ENCODE peak calls at places on chromosomes 16 and 17, in ten cellular contexts. One of them, this sample, is unnamed.
A peak's percentile ranks its signal among the peaks of the same experiment; 100 is the strongest.

GRCh38 chr16:11224096-11224893 is 31.7 kb downstream of the SOCS1 start:
- DNase-seq in tibial nerve: peak; percentile 74
- DNase-seq in RWPE1: no peak
- DNase-seq in activated B cell treated with CpG ODN at 0.5 μM for 24 hours: peak; percentile 34
- DNase-seq in stomach: peak; percentile 71
- DNase-seq in left ventricle myocardium inferior: peak; percentile 85
- DNase-seq in PC-3: no peak
- DNase-seq in AG09309: no peak
- DNase-seq in GM12865: peak; percentile 89
- DNase-seq in neural crest cell: no peak
- DNase-seq in this sample: no peak

GRCh38 chr16:89364603-89365002 is 125.8 kb downstream of the ANKRD11 start:
- DNase-seq in stomach: peak; percentile 74
- DNase-seq in tibial nerve: no peak
- DNase-seq in AG09309: no peak
- DNase-seq in left ventricle myocardium inferior: no peak
- DNase-seq in activated B cell treated with CpG ODN at 0.5 μM for 24 hours: no peak
- DNase-seq in PC-3: no peak
- DNase-seq in RWPE1: no peak
- DNase-seq in neural crest cell: no peak
- DNase-seq in GM12865: no peak
- DNase-seq in this sample: no peak

GRCh38 chr17:48393271-48393670 is 36.7 kb downstream of the SKAP1 start:
- DNase-seq in left ventricle myocardium inferior: no peak
- DNase-seq in tibial nerve: no peak
- DNase-seq in AG09309: no peak
- DNase-seq in GM12865: no peak
- DNase-seq in activated B cell treated with CpG ODN at 0.5 μM for 24 hours: no peak
- DNase-seq in RWPE1: no peak
- DNase-seq in stomach: no peak
- DNase-seq in neural crest cell: no peak
- DNase-seq in PC-3: no peak
- DNase-seq in this sample: no peak

GRCh38 chr17:77409282-77410161 is 268.8 kb downstream of the SEC14L1 start:
- DNase-seq in AG09309: no peak
- DNase-seq in tibial nerve: no peak
- DNase-seq in RWPE1: peak; percentile 45
- DNase-seq in GM12865: no peak
- DNase-seq in left ventricle myocardium inferior: peak; percentile 79
- DNase-seq in neural crest cell: peak; percentile 57
- DNase-seq in stomach: peak; percentile 77
- DNase-seq in activated B cell treated with CpG ODN at 0.5 μM for 24 hours: no peak
- DNase-seq in PC-3: no peak
- DNase-seq in this sample: no peak

GRCh38 chr16:3645108-3645503 is 9.4 kb upstream of the DNASE1 start:
- DNase-seq in stomach: no peak
- DNase-seq in tibial nerve: no peak
- DNase-seq in left ventricle myocardium inferior: no peak
- DNase-seq in AG09309: no peak
- DNase-seq in PC-3: no peak
- DNase-seq in GM12865: no peak
- DNase-seq in activated B cell treated with CpG ODN at 0.5 μM for 24 hours: no peak
- DNase-seq in RWPE1: no peak
- DNase-seq in neural crest cell: no peak
- DNase-seq in this sample: no peak

GRCh38 chr17:655618-656017 is 59.0 kb downstream of the VPS53 start:
- DNase-seq in left ventricle myocardium inferior: no peak
- DNase-seq in GM12865: no peak
- DNase-seq in neural crest cell: no peak
- DNase-seq in tibial nerve: no peak
- DNase-seq in activated B cell treated with CpG ODN at 0.5 μM for 24 hours: no peak
- DNase-seq in PC-3: no peak
- DNase-seq in AG09309: no peak
- DNase-seq in stomach: no peak
- DNase-seq in RWPE1: no peak
- DNase-seq in this sample: no peak

GRCh38 chr17:27471321-27472269 is 15.3 kb downstream of the KSR1 start:
- DNase-seq in activated B cell treated with CpG ODN at 0.5 μM for 24 hours: peak; percentile 53
- DNase-seq in stomach: no peak
- DNase-seq in neural crest cell: no peak
- DNase-seq in AG09309: no peak
- DNase-seq in PC-3: no peak
- DNase-seq in tibial nerve: no peak
- DNase-seq in RWPE1: peak; percentile 74
- DNase-seq in left ventricle myocardium inferior: no peak
- DNase-seq in GM12865: peak; percentile 96
- DNase-seq in this sample: no peak

GRCh38 chr17:74759941-74760340 is 11.5 kb downstream of the NHERF1 start:
- DNase-seq in RWPE1: peak; percentile 66
- DNase-seq in activated B cell treated with CpG ODN at 0.5 μM for 24 hours: no peak
- DNase-seq in tibial nerve: no peak
- DNase-seq in stomach: peak; percentile 83
- DNase-seq in PC-3: peak; percentile 52
- DNase-seq in neural crest cell: no peak
- DNase-seq in GM12865: no peak
- DNase-seq in AG09309: no peak
- DNase-seq in left ventricle myocardium inferior: no peak
- DNase-seq in this sample: no peak

GRCh38 chr17:80292557-80292956 is 31.9 kb downstream of the RNF213 start:
- DNase-seq in RWPE1: no peak
- DNase-seq in left ventricle myocardium inferior: no peak
- DNase-seq in AG09309: no peak
- DNase-seq in stomach: no peak
- DNase-seq in tibial nerve: no peak
- DNase-seq in activated B cell treated with CpG ODN at 0.5 μM for 24 hours: no peak
- DNase-seq in GM12865: no peak
- DNase-seq in PC-3: no peak
- DNase-seq in neural crest cell: peak; percentile 32
- DNase-seq in this sample: no peak

GRCh38 chr16:48862087-48862532 is 252.1 kb upstream of the N4BP1 start:
- DNase-seq in RWPE1: peak; percentile 47
- DNase-seq in tibial nerve: no peak
- DNase-seq in GM12865: no peak
- DNase-seq in activated B cell treated with CpG ODN at 0.5 μM for 24 hours: no peak
- DNase-seq in left ventricle myocardium inferior: no peak
- DNase-seq in stomach: no peak
- DNase-seq in neural crest cell: no peak
- DNase-seq in PC-3: peak; percentile 48
- DNase-seq in AG09309: peak; percentile 32
- DNase-seq in this sample: no peak

GRCh38 chr16:17590711-17591654 is 120.2 kb upstream of the XYLT1 start:
- DNase-seq in GM12865: no peak
- DNase-seq in RWPE1: no peak
- DNase-seq in neural crest cell: no peak
- DNase-seq in left ventricle myocardium inferior: no peak
- DNase-seq in activated B cell treated with CpG ODN at 0.5 μM for 24 hours: no peak
- DNase-seq in PC-3: no peak
- DNase-seq in AG09309: peak; percentile 54
- DNase-seq in stomach: no peak
- DNase-seq in tibial nerve: no peak
- DNase-seq in this sample: no peak

GRCh38 chr17:81399481-81400153 is 4.4 kb downstream of the BAHCC1 start:
- DNase-seq in left ventricle myocardium inferior: peak; percentile 38
- DNase-seq in tibial nerve: no peak
- DNase-seq in AG09309: no peak
- DNase-seq in activated B cell treated with CpG ODN at 0.5 μM for 24 hours: peak; percentile 47
- DNase-seq in RWPE1: no peak
- DNase-seq in neural crest cell: no peak
- DNase-seq in PC-3: peak; percentile 25
- DNase-seq in stomach: no peak
- DNase-seq in GM12865: no peak
- DNase-seq in this sample: no peak

GRCh38 chr17:28675980-28676379 is 14.0 kb downstream of the SUPT6H start:
- DNase-seq in AG09309: no peak
- DNase-seq in activated B cell treated with CpG ODN at 0.5 μM for 24 hours: no peak
- DNase-seq in left ventricle myocardium inferior: no peak
- DNase-seq in neural crest cell: no peak
- DNase-seq in PC-3: peak; percentile 39
- DNase-seq in RWPE1: peak; percentile 49
- DNase-seq in tibial nerve: no peak
- DNase-seq in GM12865: peak; percentile 41
- DNase-seq in stomach: no peak
- DNase-seq in this sample: no peak
- TF ChIP-seq CTCF in AG09309: peak; percentile 21
- TF ChIP-seq CTCF in activated B cell treated with CpG ODN at 0.5 μM for 24 hours: no peak
- TF ChIP-seq CTCF in left ventricle myocardium inferior: no peak
- TF ChIP-seq CTCF in neural crest cell: no peak
- TF ChIP-seq CTCF in PC-3: peak; percentile 72
- TF ChIP-seq CTCF in RWPE1: peak; percentile 23
- TF ChIP-seq CTCF in tibial nerve: no peak
- TF ChIP-seq CTCF in GM12865: peak; percentile 30
- TF ChIP-seq CTCF in stomach: no peak
- TF ChIP-seq CTCF in this sample: no peak

GRCh38 chr16:57723170-57723569 is 12.4 kb upstream of the KATNB1 start:
- DNase-seq in AG09309: no peak
- DNase-seq in neural crest cell: peak; percentile 38
- DNase-seq in tibial nerve: no peak
- DNase-seq in RWPE1: no peak
- DNase-seq in GM12865: no peak
- DNase-seq in activated B cell treated with CpG ODN at 0.5 μM for 24 hours: no peak
- DNase-seq in left ventricle myocardium inferior: no peak
- DNase-seq in stomach: no peak
- DNase-seq in PC-3: no peak
- DNase-seq in this sample: no peak
- TF ChIP-seq CTCF in AG09309: peak; percentile 37
- TF ChIP-seq CTCF in neural crest cell: peak; percentile 46
- TF ChIP-seq CTCF in tibial nerve: no peak
- TF ChIP-seq CTCF in RWPE1: no peak
- TF ChIP-seq CTCF in GM12865: no peak
- TF ChIP-seq CTCF in activated B cell treated with CpG ODN at 0.5 μM for 24 hours: no peak
- TF ChIP-seq CTCF in left ventricle myocardium inferior: no peak
- TF ChIP-seq CTCF in stomach: no peak
- TF ChIP-seq CTCF in PC-3: peak; percentile 34
- TF ChIP-seq CTCF in this sample: peak; percentile 33

GRCh38 chr17:40416671-40417070 is 1.0 kb downstream of the TOP2A start:
- DNase-seq in GM12865: no peak
- DNase-seq in activated B cell treated with CpG ODN at 0.5 μM for 24 hours: no peak
- DNase-seq in PC-3: no peak
- DNase-seq in left ventricle myocardium inferior: no peak
- DNase-seq in neural crest cell: no peak
- DNase-seq in RWPE1: no peak
- DNase-seq in stomach: no peak
- DNase-seq in AG09309: no peak
- DNase-seq in tibial nerve: no peak
- DNase-seq in this sample: no peak

GRCh38 chr17:40415390-40415789 is 2.3 kb downstream of the TOP2A start:
- DNase-seq in RWPE1: peak; percentile 42
- DNase-seq in AG09309: peak; percentile 13
- DNase-seq in PC-3: peak; percentile 48
- DNase-seq in stomach: no peak
- DNase-seq in GM12865: peak; percentile 56
- DNase-seq in tibial nerve: no peak
- DNase-seq in activated B cell treated with CpG ODN at 0.5 μM for 24 hours: no peak
- DNase-seq in neural crest cell: no peak
- DNase-seq in left ventricle myocardium inferior: no peak
- DNase-seq in this sample: no peak

GRCh38 chr17:40417609-40418427 is at the start of gene TOP2A:
- DNase-seq in left ventricle myocardium inferior: peak; percentile 90
- DNase-seq in RWPE1: peak; percentile 100
- DNase-seq in activated B cell treated with CpG ODN at 0.5 μM for 24 hours: peak; percentile 91
- DNase-seq in PC-3: peak; percentile 100
- DNase-seq in stomach: peak; percentile 99
- DNase-seq in GM12865: peak; percentile 99
- DNase-seq in tibial nerve: peak; percentile 100
- DNase-seq in AG09309: peak; percentile 99
- DNase-seq in neural crest cell: peak; percentile 99
- DNase-seq in this sample: peak; percentile 90

GRCh38 chr17:40418428-40418706 is 671 bp upstream of the TOP2A start:
- DNase-seq in stomach: no peak
- DNase-seq in GM12865: no peak
- DNase-seq in AG09309: no peak
- DNase-seq in PC-3: no peak
- DNase-seq in tibial nerve: no peak
- DNase-seq in RWPE1: no peak
- DNase-seq in activated B cell treated with CpG ODN at 0.5 μM for 24 hours: no peak
- DNase-seq in neural crest cell: no peak
- DNase-seq in left ventricle myocardium inferior: no peak
- DNase-seq in this sample: peak; percentile 37

DNA sequence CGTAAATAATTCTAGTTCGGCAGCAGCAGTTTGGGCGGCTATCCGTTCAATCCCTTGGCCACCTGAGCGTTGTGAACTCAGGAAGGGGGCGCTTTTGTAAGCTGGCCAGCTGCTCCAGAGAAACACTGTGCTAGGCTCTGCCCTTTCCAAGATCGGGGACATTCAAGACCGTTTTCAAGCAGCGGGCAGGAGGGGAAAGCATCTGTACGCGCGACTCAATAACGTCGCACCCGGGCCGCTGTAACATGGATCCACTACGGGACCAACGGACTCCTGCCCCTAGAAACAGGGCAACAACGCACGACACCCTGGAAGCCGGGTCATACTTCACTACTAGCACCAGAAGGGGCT is 463 bp downstream of the TOP2A start:
- DNase-seq in activated B cell treated with CpG ODN at 0.5 μM for 24 hours: no peak
- DNase-seq in AG09309: no peak
- DNase-seq in RWPE1: no peak
- DNase-seq in neural crest cell: no peak
- DNase-seq in left ventricle myocardium inferior: no peak
- DNase-seq in stomach: no peak
- DNase-seq in PC-3: no peak
- DNase-seq in tibial nerve: no peak
- DNase-seq in GM12865: no peak
- DNase-seq in this sample: no peak
- TF ChIP-seq CTCF in activated B cell treated with CpG ODN at 0.5 μM for 24 hours: no peak
- TF ChIP-seq CTCF in AG09309: no peak
- TF ChIP-seq CTCF in RWPE1: no peak
- TF ChIP-seq CTCF in neural crest cell: no peak
- TF ChIP-seq CTCF in left ventricle myocardium inferior: no peak
- TF ChIP-seq CTCF in stomach: no peak
- TF ChIP-seq CTCF in PC-3: no peak
- TF ChIP-seq CTCF in tibial nerve: no peak
- TF ChIP-seq CTCF in GM12865: no peak
- TF ChIP-seq CTCF in this sample: no peak

GRCh38 chr16:24346734-24347133 is 90.6 kb downstream of the CACNG3 start:
- DNase-seq in stomach: no peak
- DNase-seq in RWPE1: no peak
- DNase-seq in tibial nerve: no peak
- DNase-seq in neural crest cell: no peak
- DNase-seq in activated B cell treated with CpG ODN at 0.5 μM for 24 hours: no peak
- DNase-seq in AG09309: no peak
- DNase-seq in PC-3: no peak
- DNase-seq in GM12865: no peak
- DNase-seq in left ventricle myocardium inferior: no peak
- DNase-seq in this sample: no peak

GRCh38 chr16:24348511-24349290 is 92.6 kb downstream of the CACNG3 start:
- DNase-seq in stomach: no peak
- DNase-seq in AG09309: no peak
- DNase-seq in PC-3: no peak
- DNase-seq in GM12865: no peak
- DNase-seq in tibial nerve: no peak
- DNase-seq in left ventricle myocardium inferior: no peak
- DNase-seq in neural crest cell: no peak
- DNase-seq in activated B cell treated with CpG ODN at 0.5 μM for 24 hours: no peak
- DNase-seq in RWPE1: no peak
- DNase-seq in this sample: no peak

GRCh38 chr16:24344791-24345190 is 88.7 kb downstream of the CACNG3 start:
- DNase-seq in tibial nerve: no peak
- DNase-seq in activated B cell treated with CpG ODN at 0.5 μM for 24 hours: no peak
- DNase-seq in AG09309: no peak
- DNase-seq in GM12865: no peak
- DNase-seq in PC-3: no peak
- DNase-seq in RWPE1: no peak
- DNase-seq in neural crest cell: no peak
- DNase-seq in left ventricle myocardium inferior: no peak
- DNase-seq in stomach: no peak
- DNase-seq in this sample: no peak

GRCh38 chr16:24347556-24347955 is 91.4 kb downstream of the CACNG3 start:
- DNase-seq in activated B cell treated with CpG ODN at 0.5 μM for 24 hours: no peak
- DNase-seq in neural crest cell: no peak
- DNase-seq in left ventricle myocardium inferior: no peak
- DNase-seq in tibial nerve: no peak
- DNase-seq in stomach: no peak
- DNase-seq in GM12865: no peak
- DNase-seq in PC-3: no peak
- DNase-seq in AG09309: no peak
- DNase-seq in RWPE1: no peak
- DNase-seq in this sample: no peak
- TF ChIP-seq CTCF in activated B cell treated with CpG ODN at 0.5 μM for 24 hours: no peak
- TF ChIP-seq CTCF in neural crest cell: no peak
- TF ChIP-seq CTCF in left ventricle myocardium inferior: no peak
- TF ChIP-seq CTCF in tibial nerve: no peak
- TF ChIP-seq CTCF in stomach: no peak
- TF ChIP-seq CTCF in GM12865: no peak
- TF ChIP-seq CTCF in PC-3: no peak
- TF ChIP-seq CTCF in AG09309: no peak
- TF ChIP-seq CTCF in RWPE1: no peak
- TF ChIP-seq CTCF in this sample: no peak